ENCODE peak calls at places on chromosomes 5 and 9, in seven cellular contexts. C is sciatic nerve; L is activated naive CD4-positive, alpha-beta T cell treated with anti-CD3 and anti-CD28 coated beads, Interleukin-2, amount 50 U/mL, for 72 hours; F is DMS 273 treated with DMSO at 0.1 percent for 48 hours; U is activated T-cell treated with anti-CD3 and anti-CD28 coated beads, Interleukin-2, amount 50 U/mL, for 72 hours; P is cardiac fibroblast; B is EL. S is an unnamed sample.

GRCh38 chr9:128540630-128541355 is 11.6 kb upstream of the SPTAN1 start:
- DNase-seq in F (no peak), B (no peak), U (no peak), L (no peak), P (peak), C (no peak), S (no peak)

GRCh38 chr9:137255448-137256114 is 454 bp downstream of the NELFB start:
- DNase-seq in C (no peak), U (no peak), F (no peak), B (peak), L (no peak), P (peak), S (no peak)

GRCh38 chr9:14532716-14533115 is 160.5 kb downstream of the ZDHHC21 start:
- DNase-seq in U (no peak), F (no peak), C (no peak), B (peak), L (no peak), P (no peak), S (no peak)

GRCh38 chr5:1538276-1538675 is 14.5 kb upstream of the LPCAT1 start:
- DNase-seq in L (no peak), C (peak), P (no peak), U (no peak), B (no peak), F (no peak), S (no peak)

GRCh38 chr5:115842089-115842881 is 550 bp downstream of the AP3S1 start:
- DNase-seq in B (peak), C (peak), U (no peak), L (no peak), F (peak), P (no peak), S (no peak)

GRCh38 chr5:94545870-94546625 is 72.4 kb downstream of the KIAA0825 start:
- DNase-seq in C (no peak), B (no peak), L (no peak), F (no peak), U (no peak), P (no peak), S (no peak)

GRCh38 chr9:116234091-116234490 is 80.5 kb downstream of the PAPPA start:
- DNase-seq in L (no peak), C (no peak), F (no peak), P (peak), U (no peak), B (peak), S (no peak)

GRCh38 chr5:111960466-111961215 is 203.6 kb upstream of the NREP start:
- DNase-seq in L (no peak), P (peak), B (peak), U (no peak), F (no peak), C (no peak), S (no peak)

GRCh38 chr5:57037355-57037754 is 85.4 kb upstream of the MIER3 start:
- DNase-seq in P (no peak), B (no peak), C (no peak), U (no peak), L (no peak), F (no peak), S (no peak)

GRCh38 chr9:11206925-11207324 is 594.1 kb upstream of the PTPRD start:
- DNase-seq in B (no peak), F (no peak), L (no peak), C (no peak), U (no peak), P (no peak), S (no peak)

GRCh38 chr5:168407222-168407621 is 79.0 kb upstream of the RARS1 start:
- DNase-seq in U (no peak), F (no peak), C (no peak), P (peak), L (no peak), B (no peak), S (no peak)

GRCh38 chr9:6852243-6852963 is 94.6 kb downstream of the KDM4C start:
- DNase-seq in F (no peak), B (peak), C (no peak), U (no peak), P (peak), L (no peak), S (no peak)

GRCh38 chr9:84278131-84278530 is 62.4 kb downstream of the SLC28A3 start:
- DNase-seq in U (no peak), L (no peak), C (no peak), P (no peak), B (peak), F (no peak), S (no peak)

GRCh38 chr9:132018957-132019405 is 60.7 kb downstream of the MED27 start:
- DNase-seq in C (no peak), U (no peak), B (no peak), P (peak), L (no peak), F (no peak), S (no peak)

GRCh38 chr5:160266752-160267345 is 37.5 kb downstream of the FABP6 start:
- DNase-seq in C (no peak), L (no peak), B (no peak), U (no peak), P (no peak), F (no peak), S (no peak)